ENCODE peak calls at places on chromosomes 1 and 21, in nine cellular contexts. F is PC-9; L is stomach; J is NCI-H69; E is nephron progenitor cell; Q is DMS79; A is stimulated activated CD8-positive, alpha-beta memory T cell treated with anti-CD3 and anti-CD28 coated beads, Interleukin-4, amount 100 ng/mL, for 1 hour; B is GM20000; H is germinal center. N is an unnamed sample.

GRCh38 chr1:244773513-244773912 is 61.9 kb upstream of the COX20 start:
- DNase-seq in F (no peak), L (no peak), J (no peak), E (no peak), Q (no peak), A (no peak), B (no peak), H (no peak), N (no peak)

GRCh38 chr1:119712342-119713038 is 756 bp downstream of the PHGDH start:
- DNase-seq in F (peak), L (peak), J (peak), E (peak), Q (peak), A (no peak), B (peak), H (peak), N (no peak)

GRCh38 chr1:12056331-12056841 is 6.7 kb upstream of the TNFRSF8 start:
- DNase-seq in F (no peak), L (no peak), J (no peak), E (no peak), Q (no peak), A (no peak), B (no peak), H (no peak), N (no peak)

GRCh38 chr1:37477198-37477931 is 3.0 kb downstream of the ZC3H12A start:
- DNase-seq in F (peak), L (peak), J (peak), E (no peak), Q (no peak), A (no peak), B (peak), H (peak), N (no peak)

GRCh38 chr21:34105947-34106541 is 32.7 kb downstream of the MRPS6 start:
- DNase-seq in F (no peak), L (no peak), J (no peak), E (no peak), Q (no peak), A (no peak), B (no peak), H (no peak), N (no peak)

GRCh38 chr1:146032613-146033219 is 11.2 kb upstream of the HJV start:
- DNase-seq in F (no peak), L (no peak), J (peak), E (no peak), Q (peak), A (no peak), B (peak), H (peak), N (no peak)

GRCh38 chr1:68796888-68797287 is 300.0 kb upstream of the DEPDC1 start:
- DNase-seq in F (no peak), L (no peak), J (no peak), E (no peak), Q (no peak), A (no peak), B (no peak), H (no peak), N (no peak)

GRCh38 chr1:162984699-162985098 is 84.5 kb upstream of the RGS4 start:
- DNase-seq in F (no peak), L (no peak), J (no peak), E (no peak), Q (no peak), A (no peak), B (no peak), H (no peak), N (no peak)

GRCh38 chr1:66352783-66353182 is 181.2 kb upstream of the SGIP1 start:
- DNase-seq in F (no peak), L (no peak), J (no peak), E (no peak), Q (no peak), A (no peak), B (no peak), H (no peak), N (no peak)

GRCh38 chr1:150516050-150516591 is 569 bp downstream of the FALEC start:
- DNase-seq in F (no peak), L (no peak), J (peak), E (peak), Q (no peak), A (no peak), B (no peak), H (no peak), N (no peak)

GRCh38 chr1:168917796-168918195 is 188.7 kb upstream of the ATP1B1 start:
- DNase-seq in F (no peak), L (no peak), J (no peak), E (no peak), Q (no peak), A (no peak), B (no peak), H (no peak), N (no peak)

GRCh38 chr1:226868726-226869125 is 1.7 kb upstream of the PSEN2 start:
- DNase-seq in F (no peak), L (no peak), J (no peak), E (no peak), Q (no peak), A (no peak), B (no peak), H (no peak), N (no peak)

GRCh38 chr1:36159614-36160387 is 3.8 kb downstream of the MAP7D1 start:
- DNase-seq in F (no peak), L (no peak), J (no peak), E (no peak), Q (no peak), A (no peak), B (no peak), H (no peak), N (no peak)

GRCh38 chr1:83734411-83734810 is 264.5 kb downstream of the TTLL7 start:
- DNase-seq in F (no peak), L (no peak), J (peak), E (no peak), Q (no peak), A (no peak), B (no peak), H (no peak), N (no peak)

GRCh38 chr1:3062616-3063378 is 6.2 kb upstream of the PRDM16 start:
- DNase-seq in F (no peak), L (peak), J (no peak), E (peak), Q (no peak), A (no peak), B (no peak), H (no peak), N (peak)

GRCh38 chr1:14939527-14940284 is 213.8 kb upstream of the TMEM51 start:
- DNase-seq in F (no peak), L (no peak), J (no peak), E (no peak), Q (no peak), A (no peak), B (no peak), H (no peak), N (no peak)

GRCh38 chr1:200323856-200324400 is 85.9 kb downstream of the ZNF281 start:
- DNase-seq in F (no peak), L (no peak), J (no peak), E (no peak), Q (no peak), A (no peak), B (no peak), H (no peak), N (no peak)

GRCh38 chr21:42558846-42559245 is 45.2 kb downstream of the SLC37A1 start:
- DNase-seq in F (no peak), L (no peak), J (peak), E (no peak), Q (no peak), A (no peak), B (no peak), H (no peak), N (no peak)

GRCh38 chr1:25478633-25479032 is 47.9 kb downstream of the MACO1 start:
- DNase-seq in F (peak), L (no peak), J (no peak), E (no peak), Q (no peak), A (no peak), B (no peak), H (no peak), N (no peak)

GRCh38 chr1:227416156-227416865 is 98.0 kb upstream of the CDC42BPA start:
- DNase-seq in F (no peak), L (no peak), J (no peak), E (no peak), Q (no peak), A (no peak), B (no peak), H (no peak), N (no peak)

GRCh38 chr1:22509815-22510214 is 53.5 kb upstream of the EPHA8 start:
- DNase-seq in F (no peak), L (no peak), J (no peak), E (no peak), Q (no peak), A (no peak), B (no peak), H (no peak), N (no peak)

GRCh38 chr1:161506336-161507223 is 1.3 kb downstream of the FCGR2A start:
- DNase-seq in F (no peak), L (no peak), J (peak), E (no peak), Q (no peak), A (no peak), B (no peak), H (no peak), N (no peak)

GRCh38 chr1:153343040-153343681 is 5.5 kb downstream of the PGLYRP4 start:
- DNase-seq in F (no peak), L (no peak), J (no peak), E (no peak), Q (no peak), A (no peak), B (peak), H (no peak), N (no peak)

GRCh38 chr1:42936309-42937078 is 22.2 kb downstream of the SLC2A1 start:
- DNase-seq in F (peak), L (peak), J (peak), E (no peak), Q (no peak), A (no peak), B (no peak), H (no peak), N (no peak)

GRCh38 chr1:2145946-2146835 is 48.4 kb downstream of the FAAP20 start:
- DNase-seq in F (no peak), L (no peak), J (no peak), E (no peak), Q (peak), A (no peak), B (no peak), H (no peak), N (no peak)

GRCh38 chr1:66210653-66211052 is 323.3 kb upstream of the SGIP1 start:
- DNase-seq in F (no peak), L (no peak), J (no peak), E (no peak), Q (no peak), A (no peak), B (no peak), H (no peak), N (no peak)

N was measured in omental fat pad.